ENCODE peak calls at places on chromosomes 16 and 17, in nine cellular contexts. K, L, A, X, D, T, Z, G and U are unnamed samples.

GRCh38 chr17:63940584-63940983 is 8.5 kb upstream of the CD79B start:
- DNase-seq in K (no peak), D (no peak), Z (no peak), X (no peak), A (no peak), G (no peak), L (no peak), T (no peak), U (no peak)

GRCh38 chr16:19582050-19582784 is 26.7 kb downstream of the VPS35L start:
- DNase-seq in D (no peak), K (no peak), X (no peak), G (no peak), A (no peak), Z (no peak), T (no peak), L (no peak), U (no peak)

GRCh38 chr17:67311551-67311950 is 54.8 kb downstream of the PSMD12 start:
- DNase-seq in X (no peak), T (no peak), D (no peak), G (no peak), A (no peak), L (no peak), K (no peak), Z (no peak), U (no peak)

GRCh38 chr16:64679976-64680375 is 441.9 kb downstream of the CDH11 start:
- DNase-seq in X (no peak), D (no peak), L (no peak), K (no peak), A (no peak), T (no peak), G (no peak), Z (no peak), U (no peak)

GRCh38 chr17:40112718-40113109 is 9.1 kb upstream of the MSL1 start:
- DNase-seq in G (no peak), Z (no peak), K (no peak), X (no peak), L (no peak), A (no peak), T (no peak), D (peak; percentile 72), U (peak; percentile 49)

GRCh38 chr16:67277294-67277998 is 1.9 kb upstream of the PLEKHG4 start:
- DNase-seq in L (no peak), K (no peak), D (peak; percentile 85), A (no peak), X (no peak), G (peak; percentile 62), T (peak; percentile 99), Z (no peak), U (no peak)

GRCh38 chr17:75875182-75875939 is 3.0 kb downstream of the TRIM47 start:
- DNase-seq in K (no peak), L (no peak), D (no peak), G (no peak), A (no peak), X (no peak), T (no peak), Z (no peak), U (no peak)

GRCh38 chr17:75589017-75589918 is 1.7 kb downstream of the MYO15B start:
- DNase-seq in A (peak; percentile 98), X (peak; percentile 87), Z (peak; percentile 98), D (peak; percentile 96), T (peak; percentile 87), G (peak; percentile 99), L (peak; percentile 78), K (peak; percentile 90), U (peak; percentile 89)

GRCh38 chr17:82967268-82968032 is 112.0 kb upstream of the METRNL start:
- DNase-seq in Z (no peak), L (no peak), D (no peak), T (no peak), G (no peak), A (no peak), X (no peak), K (no peak), U (no peak)

GRCh38 chr16:2529061-2529931 is 1.9 kb downstream of the CEMP1 start:
- DNase-seq in Z (no peak), D (no peak), X (no peak), A (no peak), G (no peak), L (no peak), T (no peak), K (no peak), U (no peak)

GRCh38 chr17:37220609-37220953 is 155.2 kb upstream of the C17orf78 start:
- DNase-seq in L (no peak), D (no peak), T (peak; percentile 43), A (no peak), Z (no peak), K (no peak), G (no peak), X (peak; percentile 57), U (no peak)

GRCh38 chr17:59846391-59847165 is 46.2 kb downstream of the TUBD1 start:
- DNase-seq in G (peak; percentile 29), K (no peak), Z (no peak), A (no peak), X (no peak), D (peak; percentile 77), L (no peak), T (peak; percentile 52), U (peak; percentile 76)

GRCh38 chr17:50832267-50833227 is 2.8 kb upstream of the WFIKKN2 start:
- DNase-seq in K (no peak), T (no peak), Z (no peak), D (peak; percentile 31), X (no peak), A (no peak), L (no peak), G (no peak), U (no peak)

GRCh38 chr16:28623172-28623711 is 13.4 kb upstream of the SULT1A1 start:
- DNase-seq in G (peak; percentile 86), Z (peak; percentile 39), K (no peak), T (no peak), A (peak; percentile 29), L (no peak), D (no peak), X (peak; percentile 83), U (no peak)